ENCODE peak calls at places on chromosomes 11 and 22, in four cellular contexts. One of them, this sample, is unnamed.

GRCh38 chr11:69172674-69173073 is 16.9 kb downstream of the SMIM38 start:
- DNase-seq in left ventricle myocardium inferior: no peak
- DNase-seq in cardiac fibroblast: no peak
- DNase-seq in GM18507: no peak
- DNase-seq in this sample: no peak

GRCh38 chr11:69307421-69307820 is 13.5 kb downstream of the MYEOV start:
- DNase-seq in cardiac fibroblast: no peak
- DNase-seq in left ventricle myocardium inferior: no peak
- DNase-seq in GM18507: no peak
- DNase-seq in this sample: no peak

GRCh38 chr11:32960553-32961164 is 55.0 kb upstream of the DEPDC7 start:
- DNase-seq in cardiac fibroblast: peak
- DNase-seq in GM18507: no peak
- DNase-seq in left ventricle myocardium inferior: no peak
- DNase-seq in this sample: no peak

GRCh38 chr11:102467080-102467708 is 14.6 kb upstream of the TMEM123 start:
- DNase-seq in cardiac fibroblast: no peak
- DNase-seq in GM18507: no peak
- DNase-seq in left ventricle myocardium inferior: no peak
- DNase-seq in this sample: no peak

GRCh38 chr22:22684605-22685561 is 40.5 kb downstream of the GGTLC2 start:
- DNase-seq in left ventricle myocardium inferior: no peak
- DNase-seq in GM18507: no peak
- DNase-seq in cardiac fibroblast: peak
- DNase-seq in this sample: no peak

GRCh38 chr22:29912605-29913398 is 29.8 kb downstream of the MTMR3 start:
- DNase-seq in cardiac fibroblast: peak
- DNase-seq in left ventricle myocardium inferior: no peak
- DNase-seq in GM18507: no peak
- DNase-seq in this sample: no peak

GRCh38 chr22:46714550-46714949 is 23.5 kb downstream of the CERK start:
- DNase-seq in GM18507: no peak
- DNase-seq in cardiac fibroblast: peak
- DNase-seq in left ventricle myocardium inferior: no peak
- DNase-seq in this sample: no peak

GRCh38 chr11:128860571-128861361 is 6.3 kb downstream of the KCNJ1 start:
- DNase-seq in cardiac fibroblast: peak
- DNase-seq in GM18507: no peak
- DNase-seq in left ventricle myocardium inferior: no peak
- DNase-seq in this sample: no peak

GRCh38 chr11:64318694-64319420 is 936 bp downstream of the PRDX5 start:
- DNase-seq in GM18507: no peak
- DNase-seq in cardiac fibroblast: no peak
- DNase-seq in left ventricle myocardium inferior: no peak
- DNase-seq in this sample: no peak

GRCh38 chr11:102448869-102449224 is 3.7 kb downstream of the TMEM123 start:
- DNase-seq in left ventricle myocardium inferior: no peak
- DNase-seq in cardiac fibroblast: no peak
- DNase-seq in GM18507: no peak
- DNase-seq in this sample: no peak